ENCODE peak calls at places on chromosomes 2 and 18, in seven cellular contexts. X, K, D, H, Y, Z and B are unnamed samples.

GRCh38 chr2:151315381-151315903 is 26.0 kb upstream of the NMI start:
- DNase-seq in X (no peak), K (no peak), D (no peak), H (no peak), Y (no peak), Z (no peak), B (no peak)

GRCh38 chr2:157053876-157054275 is 203.6 kb upstream of the GALNT5 start:
- DNase-seq in X (no peak), K (no peak), D (no peak), H (no peak), Y (no peak), Z (no peak), B (no peak)

GRCh38 chr2:16032282-16033031 is 92.1 kb downstream of the MYCN start:
- DNase-seq in X (no peak), K (no peak), D (no peak), H (no peak), Y (no peak), Z (no peak), B (no peak)

GRCh38 chr2:170467568-170468422 is 247.3 kb upstream of the SP5 start:
- DNase-seq in X (no peak), K (no peak), D (peak; percentile 1), H (no peak), Y (peak; percentile 26), Z (no peak), B (no peak)

GRCh38 chr18:65721634-65722033 is 29.2 kb upstream of the CDH7 start:
- DNase-seq in X (no peak), K (no peak), D (no peak), H (no peak), Y (no peak), Z (no peak), B (no peak)

GRCh38 chr2:137229834-137230233 is 464.5 kb downstream of the THSD7B start:
- DNase-seq in X (no peak), K (no peak), D (no peak), H (no peak), Y (no peak), Z (no peak), B (no peak)

GRCh38 chr18:6219116-6219717 is 195.5 kb downstream of the L3MBTL4 start:
- DNase-seq in X (no peak), K (no peak), D (peak; percentile 4), H (peak; percentile 15), Y (peak; percentile 42), Z (peak; percentile 29), B (no peak)

GRCh38 chr2:119862127-119862889 is 102.6 kb downstream of the PTPN4 start:
- DNase-seq in X (no peak), K (no peak), D (no peak), H (no peak), Y (no peak), Z (no peak), B (no peak)

GRCh38 chr2:215613265-215613664 is 177.4 kb upstream of the FN1 start:
- DNase-seq in X (no peak), K (no peak), D (no peak), H (no peak), Y (peak; percentile 70), Z (no peak), B (no peak)

GRCh38 chr2:42199002-42199401 is 29.8 kb downstream of the EML4 start:
- DNase-seq in X (no peak), K (no peak), D (no peak), H (no peak), Y (no peak), Z (no peak), B (no peak)

GRCh38 chr2:21372654-21373053 is 248.9 kb downstream of the TDRD15 start:
- DNase-seq in X (no peak), K (no peak), D (no peak), H (no peak), Y (peak; percentile 44), Z (peak; percentile 33), B (no peak)

GRCh38 chr2:84486436-84487115 is 27.5 kb upstream of the SUCLG1 start:
- DNase-seq in X (peak; percentile 39), K (peak; percentile 87), D (peak; percentile 9), H (no peak), Y (no peak), Z (no peak), B (peak; percentile 18)

GRCh38 chr2:176093145-176093888 is 796 bp downstream of the HOXD13 start:
- DNase-seq in X (no peak), K (no peak), D (peak; percentile 55), H (no peak), Y (no peak), Z (no peak), B (no peak)

GRCh38 chr2:189515264-189515663 is 65.3 kb downstream of the SLC40A1 start:
- DNase-seq in X (no peak), K (no peak), D (no peak), H (no peak), Y (peak; percentile 73), Z (no peak), B (no peak)

GRCh38 chr18:13388586-13389490 is 170.3 kb downstream of the LDLRAD4 start:
- DNase-seq in X (no peak), K (no peak), D (no peak), H (no peak), Y (no peak), Z (no peak), B (no peak)

GRCh38 chr2:16271231-16271896 is 331.0 kb downstream of the MYCN start:
- DNase-seq in X (no peak), K (no peak), D (no peak), H (no peak), Y (no peak), Z (no peak), B (no peak)

GRCh38 chr2:147399011-147399410 is 445.8 kb upstream of the ACVR2A start:
- DNase-seq in X (no peak), K (no peak), D (no peak), H (no peak), Y (no peak), Z (no peak), B (no peak)

GRCh38 chr2:63092847-63093246 is 42.2 kb downstream of the OTX1 start:
- DNase-seq in X (no peak), K (no peak), D (no peak), H (no peak), Y (no peak), Z (no peak), B (no peak)

DNA sequence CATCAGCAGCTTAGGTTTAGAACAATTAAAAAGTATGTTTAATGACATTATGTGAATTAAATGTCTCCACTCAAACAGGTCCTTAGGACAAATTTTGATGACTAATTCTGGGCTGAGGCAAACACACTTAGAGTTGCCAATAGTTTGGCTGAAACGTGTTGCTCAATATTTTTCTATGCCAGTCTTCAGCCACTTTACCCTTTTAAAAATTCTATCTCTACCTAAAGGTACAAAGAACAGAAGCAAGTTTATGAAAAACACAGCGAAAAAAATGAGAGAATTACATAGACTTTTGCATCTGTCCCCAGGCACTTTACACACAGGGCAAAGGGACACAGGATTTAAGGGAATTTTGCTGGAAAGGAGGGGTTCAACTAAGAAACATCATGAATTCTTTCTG is 4.5 kb downstream of the IDH1 start:
- DNase-seq in X (no peak), K (no peak), D (no peak), H (no peak), Y (peak; percentile 29), Z (no peak), B (no peak)
- H3K4me3 ChIP-seq in X (no peak overlapping the region), K (no peak overlapping the region), D (no peak overlapping the region), H (no peak overlapping the region), Y (no peak overlapping the region), Z (no peak overlapping the region), B (no peak overlapping the region)

GRCh38 chr2:196380098-196380497 is 208.7 kb upstream of the STK17B start:
- DNase-seq in X (no peak), K (no peak), D (no peak), H (no peak), Y (no peak), Z (no peak), B (no peak)
- H3K4me3 ChIP-seq in X (no peak overlapping the region), K (no peak overlapping the region), D (no peak overlapping the region), H (no peak overlapping the region), Y (no peak overlapping the region), Z (no peak overlapping the region), B (no peak overlapping the region)

GRCh38 chr2:236571161-236571560 is 1.5 kb downstream of the ACKR3 start:
- DNase-seq in X (no peak), K (no peak), D (no peak), H (no peak), Y (no peak), Z (no peak), B (no peak)

GRCh38 chr2:236568922-236569592 is 568 bp upstream of the ACKR3 start:
- DNase-seq in X (no peak), K (no peak), D (no peak), H (no peak), Y (peak; percentile 21), Z (no peak), B (no peak)

GRCh38 chr2:236569593-236569973 is at the start of gene ACKR3:
- DNase-seq in X (peak; percentile 70), K (peak; percentile 75), D (peak; percentile 29), H (peak; percentile 29), Y (peak; percentile 93), Z (peak; percentile 94), B (no peak)

GRCh38 chr2:236568068-236568921 is 1.3 kb upstream of the ACKR3 start:
- DNase-seq in X (peak; percentile 48), K (peak; percentile 38), D (no peak), H (no peak), Y (peak; percentile 66), Z (no peak), B (no peak)

DNA sequence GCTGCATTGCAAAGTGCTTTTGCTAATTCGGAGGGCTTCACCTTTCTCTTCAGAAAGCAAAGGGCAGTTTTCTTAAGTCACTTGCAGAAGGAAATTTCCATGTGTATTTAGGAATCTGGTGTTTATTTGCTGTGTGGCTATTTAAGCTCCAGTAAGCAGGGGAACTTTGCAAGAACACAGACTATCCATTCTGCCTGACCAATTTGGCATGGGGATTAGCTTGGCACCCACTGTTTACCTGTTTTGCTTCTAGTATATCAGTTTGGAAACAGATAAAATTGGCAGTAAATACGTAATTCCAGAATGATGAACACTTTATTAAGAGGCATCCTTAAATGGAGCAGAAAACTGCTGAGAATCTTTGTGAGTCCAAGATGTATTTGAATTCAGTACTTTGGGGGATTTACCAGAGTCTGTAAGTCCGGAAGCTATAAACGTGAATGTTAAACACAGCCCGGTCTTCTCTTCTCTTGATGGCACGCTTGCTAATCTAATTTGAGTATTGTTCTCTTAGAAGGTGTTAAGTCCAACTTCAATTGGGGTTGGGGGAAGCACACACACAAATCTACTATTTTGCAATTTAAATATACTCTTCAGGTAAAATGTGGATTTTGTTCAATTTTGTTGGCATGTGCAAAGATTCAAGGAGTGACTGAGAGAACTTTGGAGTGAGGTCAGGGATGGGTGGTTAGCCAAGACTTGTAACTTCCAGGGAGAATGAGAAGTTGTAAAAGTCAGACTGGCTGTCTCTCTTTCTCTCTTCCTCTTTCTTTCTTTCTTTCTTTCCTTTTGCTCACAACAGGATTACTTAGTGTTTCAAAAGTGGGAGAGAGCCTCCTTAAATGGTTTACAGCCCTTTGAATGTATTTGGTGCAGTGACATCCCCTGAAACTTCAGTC is 705 bp downstream of the ACKR3 start:
- DNase-seq in X (no peak), K (no peak), D (no peak), H (no peak), Y (peak; percentile 55), Z (peak; percentile 62), B (no peak)
- H3K4me3 ChIP-seq in X (peak overlapping the region; percentile 26), K (peak overlapping the region; percentile 28), D (peak overlapping the region; percentile 35), H (peak overlapping the region; percentile 57), Y (no peak overlapping the region), Z (peak overlapping the region; percentile 71), B (peak overlapping the region; percentile 54)

DNA sequence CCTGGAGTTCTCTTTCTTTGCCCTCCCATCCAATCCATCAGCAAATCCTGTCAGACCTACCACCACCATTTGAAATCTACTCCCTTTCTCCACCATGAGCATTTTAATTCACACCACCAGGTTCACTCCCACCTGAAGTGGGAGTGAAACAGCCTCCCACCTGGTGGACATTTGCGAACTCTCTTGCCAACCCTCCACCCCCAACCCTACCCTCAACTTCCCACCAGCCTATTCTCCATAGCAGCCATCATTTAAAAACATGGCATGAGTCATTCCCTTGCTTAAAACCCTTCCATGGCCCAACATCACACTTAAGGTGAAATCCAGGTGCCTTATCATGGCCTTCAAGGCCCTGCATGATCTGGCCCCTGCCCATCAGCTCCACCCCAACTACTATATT is 3.5 kb downstream of the RTKN start:
- DNase-seq in X (no peak), K (no peak), D (no peak), H (no peak), Y (no peak), Z (no peak), B (no peak)
- H3K4me3 ChIP-seq in X (no peak overlapping the region), K (no peak overlapping the region), D (no peak overlapping the region), H (no peak overlapping the region), Y (no peak overlapping the region), Z (no peak overlapping the region), B (no peak overlapping the region)